ENCODE peak calls at places on chromosomes 6 and 20, in six cellular contexts. K is endodermal cell; P is effector memory CD4-positive, alpha-beta T cell; U is AG04450; T is psoas muscle; M is cardiac muscle cell. R is an unnamed sample.

GRCh38 chr6:170090561-170090960 is 200.3 kb downstream of the DLL1 start:
- DNase-seq in K (no peak), P (no peak), U (no peak), T (no peak), M (no peak), R (no peak)

GRCh38 chr6:131782764-131783163 is 25.1 kb upstream of the ENPP1 start:
- DNase-seq in K (peak), P (no peak), U (no peak), T (no peak), M (no peak), R (no peak)

GRCh38 chr6:90217621-90218496 is 78.8 kb downstream of the BACH2 start:
- DNase-seq in K (peak), P (no peak), U (no peak), T (no peak), M (no peak), R (no peak)

GRCh38 chr6:169997930-169998218 is 246.5 kb downstream of the ERMARD start:
- DNase-seq in K (no peak), P (no peak), U (no peak), T (no peak), M (no peak), R (no peak)

GRCh38 chr6:73985891-73986290 is 289.9 kb downstream of the CD109 start:
- DNase-seq in K (peak), P (no peak), U (no peak), T (no peak), M (no peak), R (no peak)

GRCh38 chr20:3175270-3175669 is 1.9 kb upstream of the LZTS3 start:
- DNase-seq in K (no peak), P (no peak), U (no peak), T (no peak), M (no peak), R (no peak)

GRCh38 chr6:18265787-18266523 is 1.6 kb upstream of the DEK start:
- DNase-seq in K (no peak), P (no peak), U (no peak), T (no peak), M (no peak), R (no peak)

GRCh38 chr20:24752612-24753011 is 196.5 kb upstream of the CST7 start:
- DNase-seq in K (peak), P (no peak), U (no peak), T (no peak), M (no peak), R (no peak)

GRCh38 chr20:36491901-36492617 is 49.3 kb upstream of the MYL9 start:
- DNase-seq in K (peak), P (peak), U (no peak), T (no peak), M (peak), R (no peak)

GRCh38 chr6:35148167-35148741 is 7.1 kb upstream of the TCP11 start:
- DNase-seq in K (peak), P (no peak), U (no peak), T (no peak), M (peak), R (no peak)

GRCh38 chr6:135162678-135163439 is 18.2 kb upstream of the MYB start:
- DNase-seq in K (peak), P (no peak), U (no peak), T (peak), M (peak), R (no peak)

GRCh38 chr6:156686429-156686939 is 90.7 kb upstream of the ARID1B start:
- DNase-seq in K (peak), P (peak), U (no peak), T (no peak), M (peak), R (no peak)

GRCh38 chr20:50020283-50020682 is 37.5 kb downstream of the SNAI1 start:
- DNase-seq in K (no peak), P (no peak), U (no peak), T (no peak), M (peak), R (no peak)

GRCh38 chr20:18093388-18093787 is 35.7 kb upstream of the OVOL2 start:
- DNase-seq in K (no peak), P (no peak), U (no peak), T (no peak), M (no peak), R (no peak)

GRCh38 chr6:14371530-14371929 is 254.0 kb downstream of the CD83 start:
- DNase-seq in K (no peak), P (no peak), U (no peak), T (no peak), M (no peak), R (no peak)

GRCh38 chr6:152313542-152314482 is 323.4 kb downstream of the SYNE1 start:
- DNase-seq in K (peak), P (no peak), U (peak), T (no peak), M (peak), R (no peak)

GRCh38 chr6:6694368-6694780 is 105.9 kb downstream of the LY86 start:
- DNase-seq in K (peak), P (no peak), U (no peak), T (no peak), M (no peak), R (no peak)

GRCh38 chr6:116206231-116206903 is 47.5 kb downstream of the TSPYL4 start:
- DNase-seq in K (no peak), P (no peak), U (no peak), T (no peak), M (peak), R (no peak)

GRCh38 chr6:5693588-5693987 is 313.1 kb downstream of the NRN1 start:
- DNase-seq in K (no peak), P (no peak), U (no peak), T (no peak), M (no peak), R (no peak)

DNA sequence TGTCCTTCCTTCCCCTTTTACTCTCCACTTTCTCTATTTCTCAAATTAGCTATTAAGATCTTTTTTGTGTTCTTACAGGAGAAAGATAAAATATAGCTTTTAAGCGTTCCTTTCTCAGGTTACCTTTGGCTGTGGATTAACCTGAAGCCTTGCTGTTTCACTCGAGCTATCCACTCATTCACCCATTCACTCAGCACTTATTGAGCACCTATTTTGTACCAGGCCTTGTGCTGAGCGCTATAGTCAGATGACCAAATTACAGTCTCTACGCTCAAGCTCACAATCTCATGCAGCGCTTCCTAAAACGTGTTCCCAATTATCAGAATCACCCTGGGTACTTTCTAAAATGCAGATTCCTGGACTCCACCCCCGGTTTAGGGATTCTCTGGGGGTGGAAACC is 1.8 kb upstream of the CEP250 start:
- DNase-seq in K (no peak), P (no peak), U (no peak), T (no peak), M (no peak), R (no peak)
- H3K27ac ChIP-seq in K (no peak), P (no peak), U (peak), T (no peak), M (peak), R (peak)

GRCh38 chr6:137210903-137211302 is 8.3 kb downstream of the IFNGR1 start:
- DNase-seq in K (no peak), P (no peak), U (no peak), T (no peak), M (peak), R (no peak)
- H3K27ac ChIP-seq in K (no peak), P (no peak), U (no peak), T (no peak), M (no peak), R (no peak)

DNA sequence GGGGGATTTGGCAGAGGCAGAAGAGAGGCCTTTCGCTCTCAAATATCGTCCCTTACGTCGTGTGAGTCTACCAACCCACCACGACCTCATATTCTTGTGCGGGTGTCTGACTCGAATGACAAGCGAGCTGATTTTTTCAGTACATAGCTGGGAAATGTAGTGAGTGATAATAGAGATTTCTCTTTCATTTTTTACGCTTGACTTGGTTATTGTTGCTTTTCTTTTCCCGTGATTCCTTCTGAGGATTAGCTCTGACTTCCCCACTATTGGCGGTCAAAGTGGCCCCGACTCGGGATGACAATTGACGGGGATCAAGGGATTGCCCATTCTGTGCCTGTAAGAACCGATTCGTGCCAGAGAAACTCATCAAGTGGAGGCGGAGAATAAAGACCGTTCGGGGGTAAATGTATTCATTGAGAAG is 44.3 kb upstream of the OSTM1 start:
- DNase-seq in K (peak), P (no peak), U (no peak), T (no peak), M (no peak), R (no peak)
- H3K27ac ChIP-seq in K (no peak), P (no peak), U (no peak), T (no peak), M (no peak), R (no peak)

GRCh38 chr20:62633571-62634329 is 8.6 kb upstream of the SLCO4A1 start:
- DNase-seq in K (no peak), P (no peak), U (no peak), T (no peak), M (peak), R (no peak)
- H3K27ac ChIP-seq in K (no peak), P (no peak), U (no peak), T (no peak), M (no peak), R (no peak)

DNA sequence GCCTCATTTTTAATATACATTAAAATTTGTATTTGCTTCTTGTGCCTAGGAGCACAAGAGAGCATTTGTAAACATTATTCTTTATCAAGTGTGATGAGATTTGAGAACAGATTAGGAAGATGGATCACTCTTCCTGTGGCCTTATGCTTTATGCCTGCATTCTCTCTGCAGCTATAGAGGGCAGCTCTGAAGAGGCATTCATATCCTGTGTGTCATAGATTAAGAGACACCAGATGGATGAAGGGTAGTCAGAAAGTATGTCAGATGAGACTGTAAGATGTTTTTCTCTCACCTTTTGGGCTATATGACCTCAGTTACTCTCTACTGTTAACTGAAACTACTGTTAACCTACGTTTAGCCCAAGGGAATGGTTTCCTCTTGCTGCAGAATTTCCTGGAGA is 61.4 kb downstream of the DNAH8 start:
- DNase-seq in K (no peak), P (no peak), U (no peak), T (no peak), M (no peak), R (no peak)
- H3K27ac ChIP-seq in K (no peak), P (no peak), U (no peak), T (no peak), M (no peak), R (no peak)

DNA sequence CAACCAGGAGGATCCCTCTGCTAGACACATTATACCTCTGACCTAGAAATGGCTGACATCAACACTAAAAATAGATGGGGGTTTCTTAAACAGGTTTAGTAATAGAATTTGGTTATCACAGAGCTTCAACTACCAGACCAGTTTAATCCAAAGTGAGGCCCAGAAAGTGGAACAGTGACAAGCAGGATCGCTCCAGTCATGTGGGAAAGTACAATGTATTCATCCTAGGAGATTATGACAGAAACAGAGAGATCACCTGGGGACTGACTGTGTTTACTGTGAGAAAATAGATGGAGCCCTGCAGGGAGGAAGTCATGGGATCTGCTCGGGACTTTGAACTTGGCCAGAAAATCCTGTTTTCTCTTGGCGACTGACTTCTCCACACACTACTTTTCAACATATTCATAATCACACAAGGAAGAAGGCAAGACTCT is 238.7 kb upstream of the SOX4 start:
- DNase-seq in K (no peak), P (no peak), U (no peak), T (no peak), M (no peak), R (no peak)
- H3K27ac ChIP-seq in K (no peak), P (no peak), U (no peak), T (peak), M (no peak), R (no peak)

GRCh38 chr6:43202451-43202850 is 20.5 kb downstream of the CUL9 start:
- DNase-seq in K (no peak), P (no peak), U (no peak), T (no peak), M (no peak), R (no peak)
- H3K27ac ChIP-seq in K (no peak), P (no peak), U (no peak), T (no peak), M (no peak), R (no peak)